ENCODE peak calls at places on chromosomes 6 and 20, in five cellular contexts. F is Peyer's patch, K is esophagus squamous epithelium, R is stomach, S is A549. T is an unnamed sample.

GRCh38 chr20:35226775-35227681 is 538 bp downstream of the MMP24 start:
- DNase-seq in F (peak; percentile 59), K (no peak), R (peak; percentile 41), S (peak; percentile 49), T (peak; percentile 56)

GRCh38 chr6:125953502-125953875 is 3.1 kb upstream of the HINT3 start:
- DNase-seq in F (peak; percentile 69), K (no peak), R (peak; percentile 78), S (no peak), T (no peak)

GRCh38 chr6:165889636-165890403 is 226.8 kb upstream of the PDE10A start:
- DNase-seq in F (no peak), K (no peak), R (no peak), S (peak; percentile 43), T (no peak)

GRCh38 chr6:7418238-7418905 is 28.8 kb downstream of the RIOK1 start:
- DNase-seq in F (no peak), K (no peak), R (no peak), S (peak; percentile 80), T (peak; percentile 13)

GRCh38 chr6:96909826-96910225 is 12.1 kb upstream of the NDUFAF4 start:
- DNase-seq in F (no peak), K (no peak), R (no peak), S (no peak), T (no peak)

GRCh38 chr20:17343631-17344447 is 117.0 kb downstream of the PCSK2 start:
- DNase-seq in F (no peak), K (no peak), R (no peak), S (no peak), T (no peak)

GRCh38 chr6:158962371-158962770 is 37.6 kb downstream of the RSPH3 start:
- DNase-seq in F (no peak), K (no peak), R (no peak), S (no peak), T (no peak)

GRCh38 chr6:14476793-14477531 is 359.4 kb downstream of the CD83 start:
- DNase-seq in F (no peak), K (no peak), R (peak; percentile 51), S (peak; percentile 94), T (peak; percentile 95)

GRCh38 chr6:11008821-11009220 is 35.3 kb downstream of the ELOVL2 start:
- DNase-seq in F (no peak), K (no peak), R (no peak), S (no peak), T (no peak)

GRCh38 chr6:109038837-109039398 is 55.7 kb downstream of the SESN1 start:
- DNase-seq in F (no peak), K (no peak), R (no peak), S (no peak), T (no peak)

GRCh38 chr6:45697605-45698004 is 318.1 kb downstream of the CLIC5 start:
- DNase-seq in F (no peak), K (no peak), R (no peak), S (peak; percentile 9), T (no peak)

GRCh38 chr6:119137194-119138072 is 59.0 kb upstream of the FAM184A start:
- DNase-seq in F (no peak), K (no peak), R (no peak), S (no peak), T (peak; percentile 89)

GRCh38 chr6:30163090-30163917 is at the start of gene TRIM15:
- DNase-seq in F (peak; percentile 93), K (no peak), R (no peak), S (no peak), T (no peak)
- TF ChIP-seq POLR2A in F (peak; percentile 90), K (no peak), R (no peak), S (no peak), T (no peak)

DNA sequence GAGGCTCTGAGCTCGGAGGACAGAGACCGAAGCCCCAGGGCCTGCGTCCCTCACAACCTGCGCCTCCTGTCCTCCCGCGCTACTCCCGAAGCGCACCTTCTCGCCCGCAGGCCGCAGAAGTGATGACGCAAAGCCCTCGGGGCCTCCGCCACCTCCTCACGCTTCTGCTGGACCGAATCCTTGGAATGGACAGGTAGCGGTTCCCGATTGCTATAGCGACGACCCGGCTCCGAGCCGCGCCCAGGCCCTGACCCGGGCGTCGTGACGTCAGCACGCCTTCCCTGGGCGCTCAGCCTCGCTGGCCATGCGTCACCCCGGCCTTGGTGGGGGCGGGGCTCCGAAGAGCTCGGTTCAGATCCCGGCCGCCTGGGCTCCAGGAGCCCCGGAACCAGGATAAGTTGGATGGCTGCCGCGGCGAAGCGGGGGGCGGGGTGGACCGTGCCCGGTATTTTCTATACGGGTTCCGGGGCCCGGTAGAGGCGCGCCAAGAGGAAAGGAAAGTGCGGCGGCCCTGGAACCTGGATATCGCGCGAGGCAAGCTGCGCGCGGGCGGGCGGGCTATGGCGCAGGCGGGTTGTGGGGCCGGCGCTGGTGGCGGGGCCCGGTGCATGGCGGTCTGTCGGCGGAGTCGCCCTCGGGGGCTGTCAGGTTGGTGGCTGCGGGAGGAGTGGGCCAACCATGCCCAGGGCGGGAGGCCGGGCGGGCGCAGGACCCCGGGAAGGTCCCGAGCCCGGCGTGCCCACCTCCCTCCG is at the start of gene ZNF76:
- DNase-seq in F (peak; percentile 99), K (peak; percentile 67), R (peak; percentile 99), S (peak; percentile 96), T (peak; percentile 97)
- TF ChIP-seq POLR2A in F (peak; percentile 25), K (no peak), R (no peak), S (peak; percentile 62), T (peak; percentile 54)

GRCh38 chr6:41027251-41027650 is 11.8 kb downstream of the UNC5CL start:
- DNase-seq in F (no peak), K (no peak), R (no peak), S (no peak), T (no peak)

GRCh38 chr6:41025966-41026365 is 13.1 kb downstream of the UNC5CL start:
- DNase-seq in F (no peak), K (no peak), R (no peak), S (no peak), T (no peak)

GRCh38 chr6:41032830-41033229 is 6.2 kb downstream of the UNC5CL start:
- DNase-seq in F (no peak), K (no peak), R (no peak), S (no peak), T (no peak)

GRCh38 chr6:41028618-41029486 is 10.2 kb downstream of the UNC5CL start:
- DNase-seq in F (no peak), K (no peak), R (no peak), S (no peak), T (no peak)

DNA sequence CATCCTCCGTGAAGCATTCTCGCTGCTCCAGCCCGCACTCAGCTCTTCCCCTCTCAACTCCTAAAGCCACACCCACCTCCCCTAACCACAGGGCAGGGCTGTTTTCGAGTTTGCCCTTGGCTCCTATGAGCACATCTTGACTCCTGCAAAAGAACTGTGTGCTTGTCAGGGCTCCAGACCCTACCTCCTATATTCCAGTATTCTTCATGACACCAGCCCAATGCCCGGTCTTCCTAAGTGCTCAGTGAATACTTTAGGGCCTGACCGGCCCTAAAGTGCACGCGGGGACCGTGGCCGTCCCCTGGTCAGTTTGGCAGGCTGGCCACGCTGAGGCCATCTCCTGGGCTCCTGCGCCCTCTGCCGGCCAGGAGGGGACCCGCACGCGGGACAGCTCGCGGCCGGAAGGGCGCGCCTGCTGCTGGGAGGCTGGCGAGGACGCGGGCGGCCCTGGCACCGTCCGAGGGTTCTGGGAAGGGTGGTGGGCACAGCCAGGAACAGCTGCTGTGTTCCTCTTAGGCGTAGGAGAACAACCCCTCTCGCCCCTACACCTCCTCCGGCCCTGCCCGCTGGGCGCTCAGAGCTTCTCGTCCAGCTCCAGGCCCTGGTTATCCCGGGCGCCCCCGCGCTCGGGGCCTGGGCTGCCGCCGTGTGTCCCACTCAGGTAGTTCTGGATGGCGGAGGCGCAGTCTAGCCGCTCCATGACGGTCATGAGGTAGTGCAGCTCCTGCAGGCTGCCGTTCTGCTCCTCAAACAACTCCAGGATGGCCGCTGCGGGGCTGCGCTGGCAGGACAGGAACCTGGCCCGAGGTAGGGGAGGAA is 11.0 kb downstream of the UNC5CL start:
- DNase-seq in F (peak; percentile 87), K (no peak), R (peak; percentile 92), S (peak; percentile 54), T (peak; percentile 82)
- TF ChIP-seq POLR2A in F (no peak), K (no peak), R (no peak), S (no peak), T (peak; percentile 88)

DNA sequence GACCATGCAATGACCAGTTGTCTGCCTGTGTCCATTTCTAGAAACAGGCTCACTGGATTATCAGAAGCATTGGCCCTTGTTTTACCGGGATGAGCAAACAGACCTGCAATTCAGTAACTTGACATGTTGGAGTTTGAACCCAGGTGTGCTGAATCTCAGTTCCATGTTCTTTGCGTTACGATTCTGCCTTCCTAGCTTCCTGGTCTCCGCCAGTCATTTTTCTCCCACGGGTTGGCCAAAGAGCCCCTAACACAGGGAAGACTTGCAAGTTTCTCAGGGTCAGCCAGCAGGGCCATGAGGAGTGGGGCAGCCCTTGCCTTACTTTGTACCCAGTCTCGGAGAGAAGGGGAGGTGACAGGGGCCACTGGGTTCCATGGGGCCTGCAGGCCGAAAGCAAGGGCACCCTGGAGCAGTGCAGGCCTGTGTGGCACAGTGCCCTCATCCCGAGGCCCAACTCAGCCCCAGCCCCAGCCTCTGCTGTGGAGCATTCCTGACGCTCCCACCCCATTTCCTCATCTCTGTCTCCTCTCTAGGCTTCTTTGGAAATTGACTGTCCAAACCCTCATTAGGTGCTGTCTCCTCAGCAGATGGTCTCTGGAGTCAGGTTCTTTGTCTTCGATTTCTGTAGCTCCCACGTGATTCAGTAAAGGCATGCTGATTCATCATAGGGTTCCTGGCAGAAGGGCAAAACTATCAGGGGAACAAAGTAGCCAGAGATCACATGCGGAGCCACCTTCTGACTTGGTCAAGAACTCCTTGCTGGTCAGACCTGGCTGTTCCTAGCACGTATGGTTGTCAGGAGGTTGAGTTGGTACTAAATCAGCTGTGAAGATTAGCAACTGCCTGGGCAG is 23.6 kb downstream of the CDS2 start:
- DNase-seq in F (peak; percentile 49), K (no peak), R (no peak), S (peak; percentile 16), T (no peak)
- TF ChIP-seq POLR2A in F (no peak), K (no peak), R (no peak), S (no peak), T (no peak)

GRCh38 chr6:35470663-35471120 is 2.5 kb downstream of the RPL10A start:
- DNase-seq in F (no peak), K (no peak), R (no peak), S (no peak), T (no peak)

GRCh38 chr6:35469711-35470662 is 1.8 kb downstream of the RPL10A start:
- DNase-seq in F (no peak), K (no peak), R (peak; percentile 39), S (no peak), T (peak; percentile 32)

GRCh38 chr6:35465646-35466045 is 2.6 kb upstream of the RPL10A start:
- DNase-seq in F (no peak), K (no peak), R (no peak), S (no peak), T (no peak)

GRCh38 chr6:35468980-35469710 is 944 bp downstream of the RPL10A start:
- DNase-seq in F (no peak), K (no peak), R (no peak), S (no peak), T (peak; percentile 62)

GRCh38 chr6:35468181-35468979 is at the start of gene RPL10A:
- DNase-seq in F (peak; percentile 94), K (peak; percentile 67), R (peak; percentile 97), S (peak; percentile 95), T (peak; percentile 98)
- TF ChIP-seq POLR2A in F (peak; percentile 85), K (no peak), R (peak; percentile 85), S (peak; percentile 99), T (peak; percentile 99)

GRCh38 chr6:28776269-28777146 is 147.3 kb downstream of the TRIM27 start:
- DNase-seq in F (no peak), K (no peak), R (no peak), S (no peak), T (peak; percentile 8)
- TF ChIP-seq POLR2A in F (no peak), K (no peak), R (no peak), S (no peak), T (no peak)

T was measured in erythroblast.